ENCODE peak calls at places on chromosome 13, in eight cellular contexts. W is stomach, A is ovary, R is brain microvascular endothelial cell, U is left ventricle myocardium inferior, Q is IMR-90, Y is HCT116, F is PC-3. G is an unnamed sample.

GRCh38 chr13:103883698-103884097 is 817.5 kb upstream of the SLC10A2 start:
- DNase-seq in W (no peak), A (no peak), R (peak; percentile 43), U (no peak), Q (peak; percentile 25), Y (no peak), F (peak; percentile 24), G (no peak)

GRCh38 chr13:102400619-102401125 is 1.2 kb downstream of the FGF14 start:
- DNase-seq in W (no peak), A (no peak), R (no peak), U (peak; percentile 16), Q (no peak), Y (no peak), F (no peak), G (no peak)

GRCh38 chr13:71625694-71626093 is 241.3 kb downstream of the DACH1 start:
- DNase-seq in W (no peak), A (no peak), R (no peak), U (no peak), Q (peak; percentile 92), Y (no peak), F (peak; percentile 23), G (peak; percentile 62)

GRCh38 chr13:113802090-113802531 is 43.1 kb downstream of the TMEM255B start:
- DNase-seq in W (no peak), A (peak; percentile 80), R (peak; percentile 54), U (peak; percentile 61), Q (peak; percentile 72), Y (no peak), F (no peak), G (peak; percentile 25)

GRCh38 chr13:65054277-65054676 is 2175.9 kb downstream of the PCDH9 start:
- DNase-seq in W (no peak), A (no peak), R (no peak), U (no peak), Q (no peak), Y (no peak), F (no peak), G (no peak)

GRCh38 chr13:89401209-89401810 is 1730.1 kb downstream of the SLITRK5 start:
- DNase-seq in W (no peak), A (no peak), R (peak; percentile 3), U (no peak), Q (peak; percentile 73), Y (no peak), F (peak; percentile 61), G (no peak)

GRCh38 chr13:106432636-106433035 is 102.8 kb downstream of the EFNB2 start:
- DNase-seq in W (no peak), A (no peak), R (no peak), U (no peak), Q (no peak), Y (peak; percentile 41), F (peak; percentile 27), G (no peak)

GRCh38 chr13:110925023-110925608 is 10.2 kb upstream of the ANKRD10 start:
- DNase-seq in W (no peak), A (no peak), R (no peak), U (no peak), Q (no peak), Y (no peak), F (no peak), G (no peak)

GRCh38 chr13:114286808-114287207 is 5.4 kb downstream of the UPF3A start:
- DNase-seq in W (no peak), A (no peak), R (peak; percentile 92), U (no peak), Q (peak; percentile 85), Y (no peak), F (no peak), G (no peak)

GRCh38 chr13:112881656-112882554 is 87.1 kb upstream of the MCF2L start:
- DNase-seq in W (no peak), A (no peak), R (no peak), U (no peak), Q (no peak), Y (no peak), F (no peak), G (no peak)

GRCh38 chr13:77563110-77563509 is 27.6 kb downstream of the SCEL start:
- DNase-seq in W (no peak), A (no peak), R (peak; percentile 11), U (no peak), Q (peak; percentile 17), Y (no peak), F (peak; percentile 54), G (no peak)

GRCh38 chr13:59776924-59777690 is 386.6 kb downstream of the DIAPH3 start:
- DNase-seq in W (no peak), A (no peak), R (peak; percentile 78), U (no peak), Q (peak; percentile 90), Y (no peak), F (peak; percentile 86), G (peak; percentile 49)

GRCh38 chr13:108769213-108770070 is 140.0 kb downstream of the MYO16 start:
- DNase-seq in W (no peak), A (no peak), R (peak; percentile 41), U (no peak), Q (no peak), Y (no peak), F (peak; percentile 75), G (no peak)

GRCh38 chr13:109816112-109816978 is 30.0 kb upstream of the IRS2 start:
- DNase-seq in W (no peak), A (no peak), R (no peak), U (no peak), Q (no peak), Y (no peak), F (peak; percentile 31), G (no peak)

GRCh38 chr13:62294210-62294609 is 878.6 kb upstream of the PCDH20 start:
- DNase-seq in W (no peak), A (no peak), R (peak; percentile 16), U (no peak), Q (peak; percentile 18), Y (no peak), F (no peak), G (no peak)

GRCh38 chr13:114148521-114148855 is 16.1 kb upstream of the RASA3 start:
- DNase-seq in W (peak; percentile 51), A (no peak), R (no peak), U (no peak), Q (no peak), Y (no peak), F (no peak), G (no peak)

GRCh38 chr13:40624338-40624737 is 42.1 kb downstream of the FOXO1 start:
- DNase-seq in W (no peak), A (no peak), R (peak; percentile 56), U (no peak), Q (no peak), Y (no peak), F (no peak), G (no peak)

GRCh38 chr13:100662470-100663211 is 12.0 kb downstream of the TMTC4 start:
- DNase-seq in W (no peak), A (no peak), R (no peak), U (no peak), Q (no peak), Y (no peak), F (no peak), G (no peak)

GRCh38 chr13:90287521-90287920 is 1060.0 kb upstream of the MIR17HG start:
- DNase-seq in W (no peak), A (no peak), R (no peak), U (no peak), Q (no peak), Y (no peak), F (no peak), G (no peak)

GRCh38 chr13:48210178-48210577 is 22.8 kb upstream of the ITM2B start:
- DNase-seq in W (no peak), A (no peak), R (peak; percentile 15), U (no peak), Q (peak; percentile 86), Y (no peak), F (peak; percentile 84), G (peak; percentile 49)

GRCh38 chr13:21458457-21458815 is 667 bp downstream of the ZDHHC20 start:
- DNase-seq in W (peak; percentile 71), A (peak; percentile 47), R (no peak), U (peak; percentile 46), Q (no peak), Y (no peak), F (peak; percentile 57), G (no peak)

GRCh38 chr13:44906758-44907157 is 82.5 kb downstream of the NUFIP1 start:
- DNase-seq in W (peak; percentile 69), A (peak; percentile 51), R (no peak), U (no peak), Q (peak; percentile 71), Y (no peak), F (no peak), G (no peak)

GRCh38 chr13:96527497-96527896 is 437.6 kb downstream of the HS6ST3 start:
- DNase-seq in W (no peak), A (no peak), R (no peak), U (no peak), Q (no peak), Y (no peak), F (no peak), G (no peak)

GRCh38 chr13:93744886-93745285 is 518.3 kb downstream of the GPC6 start:
- DNase-seq in W (no peak), A (no peak), R (no peak), U (no peak), Q (no peak), Y (no peak), F (no peak), G (no peak)

GRCh38 chr13:109145631-109146030 is 516.2 kb downstream of the MYO16 start:
- DNase-seq in W (peak; percentile 55), A (peak; percentile 27), R (peak; percentile 79), U (no peak), Q (peak; percentile 72), Y (peak; percentile 58), F (peak; percentile 74), G (no peak)

DNA sequence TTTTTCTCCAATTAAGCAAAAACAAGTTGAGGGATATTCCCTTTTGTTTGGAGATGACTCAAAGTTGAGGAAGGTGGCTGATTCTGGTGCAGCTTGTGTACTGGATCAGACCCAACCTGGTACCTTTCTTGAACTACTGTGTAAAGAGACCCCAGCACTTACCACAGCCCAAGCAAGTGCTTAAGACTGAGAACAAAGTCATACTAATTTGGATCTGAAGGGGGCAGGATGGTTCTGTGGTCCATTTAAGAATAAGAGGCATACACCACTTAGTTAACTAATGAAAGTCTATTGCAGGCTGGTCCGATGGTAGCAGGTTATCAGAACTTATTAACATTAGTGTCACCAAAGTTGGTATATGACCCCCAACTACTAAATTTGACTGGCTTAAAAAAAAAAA is 6.3 kb downstream of the THSD1 start:
- DNase-seq in W (no peak), A (no peak), R (no peak), U (no peak), Q (peak; percentile 41), Y (no peak), F (no peak), G (no peak)
- TF ChIP-seq CTCF in W (no peak), A (no peak), R (peak; percentile 28), U (peak; percentile 42), Q (peak; percentile 38), Y (no peak), F (no peak), G (peak; percentile 7)

GRCh38 chr13:98741741-98742435 is 10.6 kb downstream of the SLC15A1 start:
- DNase-seq in W (no peak), A (no peak), R (no peak), U (no peak), Q (no peak), Y (no peak), F (no peak), G (peak; percentile 41)
- H3K36me3 ChIP-seq in W (no peaks in the 10 kb centered on the region), A (no peaks in the 10 kb centered on the region), R (no peaks in the 10 kb centered on the region), U (no peaks in the 10 kb centered on the region), Q (no peaks in the 10 kb centered on the region), Y (no peaks in the 10 kb centered on the region), F (no peaks in the 10 kb centered on the region), G (no peaks in the 10 kb centered on the region)

GRCh38 chr13:82976499-82976898 is 905.8 kb downstream of the SLITRK1 start:
- DNase-seq in W (no peak), A (no peak), R (no peak), U (no peak), Q (peak; percentile 1), Y (no peak), F (peak; percentile 2), G (no peak)
- TF ChIP-seq CTCF in W (no peak), A (no peak), R (no peak), U (no peak), Q (peak; percentile 18), Y (no peak), F (no peak), G (peak; percentile 15)

GRCh38 chr13:25181597-25181996 is 9.5 kb upstream of the AMER2 start:
- DNase-seq in W (no peak), A (no peak), R (no peak), U (no peak), Q (no peak), Y (no peak), F (no peak), G (no peak)
- H3K36me3 ChIP-seq in W (no peaks in the 10 kb centered on the region), A (no peaks in the 10 kb centered on the region), R (no peaks in the 10 kb centered on the region), U (no peaks in the 10 kb centered on the region), Q (no peaks in the 10 kb centered on the region), Y (no peaks in the 10 kb centered on the region), F (no peaks in the 10 kb centered on the region), G (no peaks in the 10 kb centered on the region)

G was measured in BJ.